ENCODE peak calls at places on chromosomes 4 and X, in five cellular contexts. I is prostate gland; Q is left ventricle myocardium inferior; K is adrenal gland; B is CD8-positive, alpha-beta memory T cell. C is an unnamed sample. For H3K27me3, the result is how much of the 10 kb centered on the place peaks cover.

GRCh38 chrX:39854772-39855747 is 242.7 kb downstream of the BCOR start:
- DNase-seq in I (no peak), Q (no peak), K (no peak), B (peak), C (peak)

GRCh38 chrX:70052895-70053615 is 3.3 kb upstream of the AWAT2 start:
- DNase-seq in I (no peak), Q (peak), K (no peak), B (no peak), C (no peak)

GRCh38 chrX:41353964-41354363 is 20.0 kb downstream of the DDX3X start:
- DNase-seq in I (no peak), Q (no peak), K (no peak), B (no peak), C (no peak)

GRCh38 chrX:123964155-123964554 is 2.6 kb downstream of the STAG2 start:
- DNase-seq in I (no peak), Q (no peak), K (no peak), B (no peak), C (no peak)

GRCh38 chr4:2497931-2498330 is 29.0 kb downstream of the RNF4 start:
- DNase-seq in I (no peak), Q (no peak), K (no peak), B (no peak), C (peak)

GRCh38 chr4:82939414-82939813 is 38.9 kb downstream of the THAP9 start:
- DNase-seq in I (no peak), Q (no peak), K (no peak), B (no peak), C (no peak)

GRCh38 chr4:40525811-40526598 is 103.7 kb downstream of the RBM47 start:
- DNase-seq in I (peak), Q (no peak), K (peak), B (no peak), C (no peak)

GRCh38 chrX:149950681-149951080 is 12.4 kb upstream of the EOLA2 start:
- DNase-seq in I (peak), Q (no peak), K (no peak), B (no peak), C (no peak)

GRCh38 chrX:136268051-136269048 is 17.1 kb upstream of the MAP7D3 start:
- DNase-seq in I (peak), Q (no peak), K (peak), B (peak), C (peak)

GRCh38 chrX:17411189-17411588 is 36.2 kb downstream of the NHS start:
- DNase-seq in I (no peak), Q (no peak), K (no peak), B (no peak), C (no peak)

GRCh38 chr4:98778206-98778605 is 119.8 kb upstream of the TSPAN5 start:
- DNase-seq in I (no peak), Q (no peak), K (no peak), B (no peak), C (no peak)

GRCh38 chr4:57080781-57081650 is 29.2 kb downstream of the IGFBP7 start:
- DNase-seq in I (peak), Q (no peak), K (peak), B (no peak), C (no peak)

GRCh38 chr4:148112231-148112982 is 329.8 kb downstream of the NR3C2 start:
- DNase-seq in I (no peak), Q (no peak), K (no peak), B (no peak), C (no peak)

GRCh38 chr4:174764105-174764729 is 64.8 kb downstream of the GLRA3 start:
- DNase-seq in I (no peak), Q (no peak), K (no peak), B (no peak), C (peak)

GRCh38 chrX:70554081-70554480 is 109.4 kb downstream of the DLG3 start:
- DNase-seq in I (no peak), Q (no peak), K (no peak), B (no peak), C (no peak)

GRCh38 chrX:13533726-13534125 is 35.7 kb upstream of the EGFL6 start:
- DNase-seq in I (no peak), Q (no peak), K (peak), B (no peak), C (no peak)

DNA sequence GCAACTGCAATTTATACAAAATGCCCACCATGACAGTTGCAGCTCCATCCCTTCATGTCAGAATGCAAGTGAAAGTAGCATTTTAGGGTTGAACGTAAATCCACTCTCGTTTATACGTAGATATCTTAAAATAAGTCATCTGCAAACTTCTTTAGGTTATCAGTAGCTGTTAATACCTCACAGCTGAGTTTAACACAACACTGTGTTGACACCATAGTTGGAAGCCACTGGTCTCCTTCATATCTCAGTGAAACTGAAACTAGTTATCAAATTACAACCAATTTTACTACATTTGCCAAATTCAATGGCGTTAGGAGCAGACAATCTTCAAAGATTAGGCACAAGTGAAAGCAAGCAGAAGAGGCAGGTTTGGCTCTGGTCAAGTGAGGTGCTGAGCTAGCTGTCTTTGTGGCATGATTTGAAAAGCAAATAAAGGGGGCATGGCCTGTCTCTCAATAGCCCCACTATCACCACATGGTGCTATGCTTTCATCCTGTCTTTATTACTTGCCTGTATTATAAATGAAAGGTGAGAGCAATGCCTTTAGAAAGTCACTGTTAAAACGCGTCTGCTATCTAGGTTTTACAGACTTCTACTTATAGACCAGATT is 12.3 kb downstream of the PPP3CA start:
- DNase-seq in I (no peak), Q (no peak), K (no peak), B (no peak), C (no peak)
- H3K4me3 ChIP-seq in I (no peak), Q (no peak), K (no peak), B (no peak), C (no peak)

GRCh38 chrX:23332888-23333821 is 1.5 kb upstream of the PTCHD1 start:
- DNase-seq in I (no peak), Q (no peak), K (no peak), B (no peak), C (peak)

GRCh38 chrX:23333842-23334535 is 660 bp upstream of the PTCHD1 start:
- DNase-seq in I (peak), Q (no peak), K (no peak), B (no peak), C (peak)

GRCh38 chrX:23334536-23334870 is at the start of gene PTCHD1:
- DNase-seq in I (no peak), Q (no peak), K (no peak), B (no peak), C (no peak)

GRCh38 chrX:23332101-23332887 is 2.4 kb upstream of the PTCHD1 start:
- DNase-seq in I (peak), Q (no peak), K (no peak), B (no peak), C (no peak)

GRCh38 chrX:23331701-23332100 is 2.9 kb upstream of the PTCHD1 start:
- DNase-seq in I (no peak), Q (no peak), K (no peak), B (no peak), C (no peak)
- H3K27me3 ChIP-seq in I (under half), Q (half or more), K (under half), B (under half), C (under half)

GRCh38 chr4:75685546-75686189 is 12.5 kb upstream of the G3BP2 start:
- DNase-seq in I (no peak), Q (no peak), K (no peak), B (no peak), C (no peak)
- H3K4me3 ChIP-seq in I (no peak), Q (no peak), K (no peak), B (no peak), C (no peak)

DNA sequence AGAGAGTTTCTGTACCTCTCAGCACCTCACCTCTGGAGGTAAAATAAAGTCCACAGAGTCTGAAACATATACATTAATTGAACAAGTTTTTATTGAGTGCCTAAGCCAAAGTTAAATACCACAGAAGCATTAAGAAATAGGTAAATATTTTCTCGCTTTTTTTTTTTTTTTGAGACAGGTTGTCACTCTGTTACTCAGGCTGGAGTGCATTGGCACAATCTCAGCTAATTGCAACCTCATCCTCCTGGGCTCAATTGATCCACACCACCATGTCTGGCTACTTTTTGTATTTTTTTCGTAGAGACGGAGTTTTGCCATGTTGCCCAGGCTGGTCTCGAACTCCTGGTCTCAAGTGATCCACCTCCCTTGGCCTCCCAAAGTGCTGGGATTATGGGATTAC is 10.1 kb upstream of the FNIP2 start:
- DNase-seq in I (no peak), Q (no peak), K (no peak), B (no peak), C (no peak)
- H3K27me3 ChIP-seq in I (under half), Q (under half), K (under half), B (under half), C (under half)

DNA sequence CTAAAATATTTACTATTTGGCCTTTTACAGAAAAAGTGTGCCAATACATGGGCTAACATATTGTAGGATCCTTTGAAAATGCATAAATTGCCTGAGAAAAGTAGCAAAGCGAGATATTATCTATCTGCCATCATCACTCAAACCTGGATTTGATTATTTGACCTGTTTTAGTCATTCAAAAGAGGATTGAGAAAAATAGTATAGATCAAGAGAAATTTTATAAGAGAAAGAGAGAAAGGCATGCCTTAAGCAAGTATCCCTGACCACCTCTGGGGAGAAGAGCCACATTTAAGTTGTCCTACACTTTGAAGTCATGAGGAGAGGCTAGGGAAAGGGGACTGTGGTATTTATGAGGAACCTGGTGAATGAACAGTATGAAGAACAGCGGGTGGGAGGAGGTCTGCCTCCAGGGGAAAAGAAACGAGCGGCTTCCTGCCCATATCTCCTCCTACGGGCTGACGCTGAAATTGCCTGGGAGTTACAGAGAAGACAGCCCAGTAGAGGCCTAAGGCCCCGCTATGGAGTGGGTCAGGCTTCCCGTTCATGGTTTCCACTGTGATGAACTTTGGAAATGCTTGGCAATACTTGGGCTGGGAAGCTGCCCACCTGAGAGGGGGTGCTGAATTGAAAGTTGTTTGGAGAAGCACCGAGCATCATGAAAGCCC is 106.8 kb upstream of the ACSL4 start:
- DNase-seq in I (no peak), Q (peak), K (no peak), B (no peak), C (no peak)
- H3K4me3 ChIP-seq in I (no peak), Q (no peak), K (no peak), B (no peak), C (no peak)

GRCh38 chr4:112636688-112637551 is at the start of the genes LARP7 and ZGRF1:
- DNase-seq in I (peak), Q (peak), K (peak), B (peak), C (peak)

GRCh38 chr4:112637552-112637866 is 566 bp downstream of the LARP7 start:
- DNase-seq in I (no peak), Q (no peak), K (no peak), B (no peak), C (no peak)

GRCh38 chr4:112633477-112634235 is 3.1 kb downstream of the ZGRF1 start:
- DNase-seq in I (no peak), Q (no peak), K (no peak), B (no peak), C (peak)
- H3K27me3 ChIP-seq in I (under half), Q (under half), K (under half), B (under half), C (under half)

C was measured in GM06990.